ENCODE peak calls at places on chromosomes 3 and 15, in four cellular contexts. Z is GM12878, C is K562, N is GM12891. P is an unnamed sample.

GRCh38 chr15:51768018-51768417 is 16.6 kb downstream of the TMOD2 start:
- DNase-seq in Z (no peak), C (no peak), N (no peak), P (peak)

GRCh38 chr3:187066228-187066995 is 72.9 kb downstream of the RPL39L start:
- DNase-seq in Z (no peak), C (peak), N (peak), P (no peak)

GRCh38 chr3:197501496-197501878 is 54.3 kb downstream of the BDH1 start:
- DNase-seq in Z (peak), C (peak), N (no peak), P (peak)

GRCh38 chr3:171138027-171138426 is 111.5 kb upstream of the SLC2A2 start:
- DNase-seq in Z (no peak), C (no peak), N (no peak), P (no peak)

GRCh38 chr3:169071003-169071402 is 592.5 kb downstream of the MECOM start:
- DNase-seq in Z (no peak), C (no peak), N (no peak), P (no peak)

GRCh38 chr15:30953731-30954378 is 37.6 kb downstream of the MTMR10 start:
- DNase-seq in Z (no peak), C (peak), N (no peak), P (peak)

GRCh38 chr3:122932251-122932967 is 95.2 kb downstream of the SEMA5B start:
- DNase-seq in Z (no peak), C (no peak), N (no peak), P (no peak)

GRCh38 chr3:134857356-134857755 is 62.3 kb downstream of the EPHB1 start:
- DNase-seq in Z (no peak), C (no peak), N (no peak), P (no peak)

GRCh38 chr15:56234804-56235203 is 8.9 kb downstream of the RFX7 start:
- DNase-seq in Z (no peak), C (no peak), N (no peak), P (no peak)

GRCh38 chr3:175606650-175607318 is 747.6 kb downstream of the NAALADL2 start:
- DNase-seq in Z (no peak), C (no peak), N (no peak), P (no peak)

GRCh38 chr15:55196011-55196410 is 730 bp downstream of the RSL24D1 start:
- DNase-seq in Z (no peak), C (no peak), N (no peak), P (no peak)

GRCh38 chr3:176075046-176075445 is 1122.2 kb downstream of the TBL1XR1 start:
- DNase-seq in Z (no peak), C (no peak), N (no peak), P (no peak)

GRCh38 chr3:125128861-125129501 is 73.2 kb upstream of the HEG1 start:
- DNase-seq in Z (no peak), C (no peak), N (no peak), P (peak)

GRCh38 chr15:89690276-89691218 is at the start of the genes PEX11A and WDR93:
- DNase-seq in Z (peak), C (no peak), N (peak), P (peak)

GRCh38 chr15:77921664-77922063 is 155.8 kb downstream of the TBC1D2B start:
- DNase-seq in Z (no peak), C (no peak), N (no peak), P (no peak)

GRCh38 chr3:160224256-160224655 is 966 bp upstream of the C3orf80 start:
- DNase-seq in Z (no peak), C (no peak), N (no peak), P (no peak)

GRCh38 chr15:67063689-67064606 is 1.5 kb upstream of the SMAD3 start:
- DNase-seq in Z (no peak), C (peak), N (no peak), P (no peak)

GRCh38 chr3:65778966-65779365 is 259.8 kb downstream of the MAGI1 start:
- DNase-seq in Z (no peak), C (no peak), N (no peak), P (no peak)

GRCh38 chr3:123880998-123881561 is 3.1 kb downstream of the MYLK start:
- DNase-seq in Z (no peak), C (no peak), N (no peak), P (no peak)

GRCh38 chr3:10757021-10757820 is 58.8 kb upstream of the SLC6A11 start:
- DNase-seq in Z (no peak), C (no peak), N (no peak), P (no peak)

GRCh38 chr15:67097893-67098740 is 32.7 kb downstream of the SMAD3 start:
- DNase-seq in Z (no peak), C (peak), N (no peak), P (peak)

GRCh38 chr15:77826006-77826695 is 193.4 kb upstream of the LINGO1 start:
- DNase-seq in Z (no peak), C (no peak), N (no peak), P (no peak)

GRCh38 chr3:40616420-40616819 is 91.7 kb downstream of the ZNF621 start:
- DNase-seq in Z (no peak), C (no peak), N (no peak), P (no peak)

GRCh38 chr15:92011611-92012367 is 158.3 kb downstream of the SLCO3A1 start:
- DNase-seq in Z (no peak), C (no peak), N (no peak), P (no peak)

GRCh38 chr15:25183581-25184330 is 229.0 kb downstream of the SNRPN start:
- DNase-seq in Z (no peak), C (no peak), N (no peak), P (no peak)

GRCh38 chr3:4664412-4664811 is 171.3 kb downstream of the ITPR1 start:
- DNase-seq in Z (no peak), C (no peak), N (no peak), P (no peak)
- TF ChIP-seq SPI1 in Z (no peak), C (no peak), N (no peak), P (no peak)

GRCh38 chr3:127210654-127210943 is 17.7 kb downstream of the PRR23E start:
- DNase-seq in Z (no peak), C (no peak), N (no peak), P (no peak)
- TF ChIP-seq SPI1 in Z (no peak), C (no peak), N (no peak), P (no peak)

DNA sequence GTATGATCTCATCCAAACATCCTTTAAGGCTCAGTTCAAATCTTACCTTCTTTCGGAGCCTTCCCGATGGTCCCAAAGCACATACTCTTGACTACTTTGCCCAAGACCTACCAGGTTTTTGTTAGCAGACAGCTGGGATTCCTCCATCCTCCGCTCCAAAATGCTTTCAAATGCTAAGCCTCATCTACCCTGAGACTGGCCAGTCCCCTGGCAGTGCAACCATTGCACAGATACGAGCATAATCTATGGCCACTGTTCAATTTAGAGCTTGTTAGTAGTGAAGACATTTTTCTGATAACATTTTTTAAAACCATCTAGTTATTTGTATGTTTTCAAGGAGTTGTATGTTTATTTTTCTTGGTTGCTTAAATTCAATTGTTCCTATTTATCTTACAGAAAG is 264.4 kb upstream of the NR2F2 start:
- DNase-seq in Z (no peak), C (no peak), N (no peak), P (no peak)
- TF ChIP-seq SPI1 in Z (no peak), C (no peak), N (no peak), P (no peak)

GRCh38 chr3:14565791-14566588 is 25.8 kb upstream of the GRIP2 start:
- DNase-seq in Z (no peak), C (no peak), N (no peak), P (peak)
- TF ChIP-seq SPI1 in Z (no peak), C (no peak), N (no peak), P (no peak)

GRCh38 chr3:34212175-34212574 is 413.7 kb downstream of the PDCD6IP start:
- DNase-seq in Z (no peak), C (no peak), N (no peak), P (no peak)
- TF ChIP-seq SPI1 in Z (no peak), C (no peak), N (no peak), P (no peak)

DNA sequence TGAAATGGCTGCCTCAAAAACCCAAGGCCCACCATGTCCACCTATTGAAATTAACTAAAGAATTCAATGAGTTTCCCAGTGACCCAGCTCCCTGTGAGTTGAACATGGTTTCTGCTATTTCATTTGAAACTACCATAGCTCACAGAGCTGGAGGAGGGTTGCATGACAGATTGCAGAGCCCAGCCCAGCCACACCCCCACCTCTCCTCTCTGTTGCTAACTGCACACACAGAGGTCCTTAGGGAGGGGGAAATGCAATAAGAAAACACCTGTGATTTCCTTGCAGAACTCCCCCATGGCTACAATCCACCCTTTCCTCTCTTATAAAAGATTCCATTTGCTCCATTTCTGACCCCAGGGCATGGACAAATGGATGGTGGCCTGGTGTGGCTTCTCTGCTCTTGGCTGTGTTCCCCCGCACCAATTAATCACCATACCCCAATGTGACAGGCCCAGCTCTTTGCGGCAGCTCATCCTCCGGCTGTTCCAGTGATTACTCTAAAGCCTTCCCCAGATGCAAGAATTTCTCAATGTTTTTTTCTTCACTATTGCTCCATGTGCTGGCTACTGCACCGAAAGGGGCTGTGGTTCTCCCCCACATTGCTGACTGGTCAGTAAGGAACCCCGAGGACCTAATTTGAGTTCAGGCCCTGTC is 208.4 kb upstream of the KBTBD8 start:
- DNase-seq in Z (no peak), C (no peak), N (no peak), P (no peak)
- TF ChIP-seq SPI1 in Z (no peak), C (no peak), N (no peak), P (no peak)

DNA sequence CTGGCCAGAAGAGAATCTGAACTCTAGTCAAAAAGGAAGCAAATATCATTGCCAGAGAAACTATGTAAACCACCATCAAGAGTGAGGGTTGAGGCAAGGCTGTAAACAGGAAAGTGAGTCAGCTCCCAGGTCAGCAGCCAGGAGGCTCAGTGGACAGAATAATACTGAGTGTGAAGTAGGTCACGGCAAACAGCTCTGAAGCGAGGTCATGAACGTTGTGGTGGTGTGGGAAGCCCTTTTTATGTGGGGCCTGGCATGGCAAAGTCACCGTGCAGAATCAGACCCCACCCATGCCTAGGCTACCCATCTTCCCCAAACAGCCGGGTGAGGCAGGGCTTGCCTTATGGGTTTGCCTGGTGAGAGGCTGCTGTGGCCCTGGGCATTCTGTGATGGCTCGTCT is 43.9 kb downstream of the THBS1 start:
- DNase-seq in Z (peak), C (no peak), N (no peak), P (no peak)
- TF ChIP-seq SPI1 in Z (no peak), C (no peak), N (no peak), P (no peak)

GRCh38 chr3:8767667-8768363 is 1.6 kb downstream of the OXTR start:
- DNase-seq in Z (no peak), C (no peak), N (peak), P (no peak)

GRCh38 chr3:8767181-8767666 is 2.2 kb downstream of the OXTR start:
- DNase-seq in Z (no peak), C (no peak), N (no peak), P (no peak)

GRCh38 chr3:8768364-8769087 is 887 bp downstream of the OXTR start:
- DNase-seq in Z (no peak), C (no peak), N (peak), P (no peak)

GRCh38 chr3:8766148-8766547 is 3.3 kb downstream of the OXTR start:
- DNase-seq in Z (no peak), C (no peak), N (no peak), P (no peak)

DNA sequence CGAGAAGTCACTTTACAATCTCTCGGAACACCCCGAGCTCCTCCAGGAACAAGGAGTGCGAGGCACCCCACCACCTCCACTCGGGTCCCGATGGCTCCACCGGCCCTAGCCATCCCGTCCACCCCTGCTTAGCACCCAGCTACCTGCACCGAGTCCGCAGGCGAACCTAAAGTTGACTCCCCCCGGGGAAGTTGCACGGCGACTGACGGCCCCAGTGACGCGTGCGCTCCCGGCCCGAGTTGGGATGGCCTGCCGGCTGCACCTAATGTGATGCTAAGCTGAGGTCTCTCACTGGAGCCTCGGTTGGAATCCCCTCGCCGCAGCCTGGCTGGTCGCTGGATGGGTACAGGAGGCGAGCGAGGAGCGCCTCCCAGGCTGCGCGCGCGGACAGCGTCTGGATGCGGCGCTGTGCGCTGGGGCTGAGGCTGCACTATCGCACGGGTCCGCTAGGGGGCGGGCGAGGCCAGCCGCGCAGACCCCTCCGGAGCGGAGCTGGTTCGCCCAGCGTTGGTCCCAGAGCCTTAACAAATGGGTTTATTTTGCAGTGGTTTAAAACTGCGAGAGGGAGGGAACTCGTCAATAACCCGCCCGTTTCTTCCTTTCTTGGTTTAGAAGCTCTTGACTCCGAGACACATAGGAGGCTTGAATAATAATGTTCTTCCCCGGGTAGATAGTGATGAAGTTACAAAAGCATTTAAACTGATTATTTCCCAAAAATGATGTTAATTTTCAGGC is at the start of gene OXTR:
- DNase-seq in Z (no peak), C (peak), N (peak), P (peak)
- TF ChIP-seq SPI1 in Z (no peak), C (no peak), N (no peak), P (no peak)

GRCh38 chr15:81095690-81096365 is 38.2 kb upstream of the CFAP161 start:
- DNase-seq in Z (no peak), C (peak), N (no peak), P (no peak)

GRCh38 chr15:81093961-81094360 is 40.1 kb upstream of the CFAP161 start:
- DNase-seq in Z (no peak), C (no peak), N (no peak), P (no peak)

GRCh38 chr15:81088496-81088895 is 45.6 kb upstream of the CFAP161 start:
- DNase-seq in Z (no peak), C (no peak), N (no peak), P (no peak)

GRCh38 chr15:81092559-81092902 is 41.5 kb upstream of the CFAP161 start:
- DNase-seq in Z (no peak), C (no peak), N (no peak), P (no peak)

GRCh38 chr15:81091889-81092558 is 42.0 kb upstream of the CFAP161 start:
- DNase-seq in Z (no peak), C (peak), N (no peak), P (no peak)
- TF ChIP-seq SPI1 in Z (no peak), C (no peak), N (no peak), P (no peak)

GRCh38 chr15:62475595-62475994 is 310.5 kb upstream of the C2CD4B start:
- DNase-seq in Z (no peak), C (no peak), N (no peak), P (no peak)

GRCh38 chr15:62474771-62475124 is 309.7 kb upstream of the C2CD4B start:
- DNase-seq in Z (no peak), C (no peak), N (no peak), P (no peak)

GRCh38 chr15:62474021-62474770 is 309.1 kb upstream of the C2CD4B start:
- DNase-seq in Z (no peak), C (no peak), N (no peak), P (no peak)

GRCh38 chr15:62469874-62470688 is 305.0 kb upstream of the C2CD4B start:
- DNase-seq in Z (no peak), C (no peak), N (no peak), P (no peak)

DNA sequence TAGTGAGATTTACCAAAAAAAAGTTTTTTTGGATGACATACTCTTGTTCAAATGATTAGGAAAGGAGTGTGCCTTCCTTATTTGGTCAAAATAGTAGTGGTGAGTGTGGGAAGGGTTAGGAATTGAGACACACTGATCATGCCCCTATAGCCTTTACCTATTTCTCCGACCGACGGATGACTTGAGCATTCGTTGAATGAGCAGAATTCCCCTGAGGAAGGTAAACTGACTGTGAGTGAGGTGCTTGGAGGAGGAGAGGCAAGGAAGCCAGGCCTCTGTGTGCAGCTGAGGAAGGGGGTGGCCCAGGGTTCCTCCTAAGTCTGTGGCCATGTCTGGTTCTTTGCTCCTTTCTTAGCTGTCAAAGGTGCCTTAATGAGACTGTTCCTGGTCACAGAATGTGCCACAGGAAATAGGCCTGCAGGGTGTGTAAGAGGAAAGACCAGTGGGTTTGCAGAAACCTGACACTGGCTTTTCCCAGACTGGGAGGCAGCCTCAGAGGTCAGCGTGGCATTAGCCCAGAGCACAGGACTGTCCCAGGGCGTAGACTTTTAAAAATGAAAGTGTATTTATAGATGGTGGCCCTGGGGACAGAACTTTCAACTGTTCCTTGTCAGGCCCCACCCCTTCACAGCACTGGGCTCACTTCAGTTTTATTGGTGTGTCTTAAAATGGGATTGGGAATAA is 307.7 kb upstream of the C2CD4B start:
- DNase-seq in Z (no peak), C (no peak), N (no peak), P (no peak)
- TF ChIP-seq SPI1 in Z (no peak), C (no peak), N (no peak), P (no peak)